ENCODE peak calls at places on chromosome 9, in four cellular contexts. I is GM06990, Q is endodermal cell, T is psoas muscle. E is an unnamed sample.

GRCh38 chr9:119284587-119285337 is 84.5 kb downstream of the BRINP1 start:
- DNase-seq in I (no peak), Q (no peak), T (no peak), E (no peak)

GRCh38 chr9:13899924-13900323 is 414.0 kb downstream of the NFIB start:
- DNase-seq in I (no peak), Q (no peak), T (no peak), E (no peak)

GRCh38 chr9:115167175-115167574 is 49.2 kb upstream of the TNC start:
- DNase-seq in I (no peak), Q (no peak), T (no peak), E (peak)

GRCh38 chr9:119418721-119419120 is 49.5 kb upstream of the BRINP1 start:
- DNase-seq in I (no peak), Q (no peak), T (no peak), E (no peak)

GRCh38 chr9:109159583-109159982 is 7.5 kb downstream of the FRRS1L start:
- DNase-seq in I (no peak), Q (no peak), T (no peak), E (no peak)

GRCh38 chr9:108867829-108868228 is 5.8 kb downstream of the ACTL7A start:
- DNase-seq in I (no peak), Q (no peak), T (no peak), E (no peak)

GRCh38 chr9:96688215-96688614 is 33.1 kb upstream of the PRXL2C start:
- DNase-seq in I (no peak), Q (no peak), T (no peak), E (no peak)

GRCh38 chr9:130940693-130941576 is 1.9 kb upstream of the FIBCD1 start:
- DNase-seq in I (peak), Q (peak), T (peak), E (peak)

GRCh38 chr9:133371261-133371711 is 4.6 kb downstream of the SURF4 start:
- DNase-seq in I (no peak), Q (no peak), T (no peak), E (no peak)

GRCh38 chr9:4287886-4288588 is 11.8 kb downstream of the GLIS3 start:
- DNase-seq in I (no peak), Q (no peak), T (no peak), E (no peak)

GRCh38 chr9:108803666-108804065 is 52.1 kb downstream of the ACTL7B start:
- DNase-seq in I (no peak), Q (no peak), T (no peak), E (no peak)

GRCh38 chr9:69421908-69422801 is 97.1 kb downstream of the ENTREP1 start:
- DNase-seq in I (no peak), Q (peak), T (peak), E (peak)

GRCh38 chr9:131443648-131444047 is 49.8 kb downstream of the PRRC2B start:
- DNase-seq in I (no peak), Q (no peak), T (no peak), E (no peak)

DNA sequence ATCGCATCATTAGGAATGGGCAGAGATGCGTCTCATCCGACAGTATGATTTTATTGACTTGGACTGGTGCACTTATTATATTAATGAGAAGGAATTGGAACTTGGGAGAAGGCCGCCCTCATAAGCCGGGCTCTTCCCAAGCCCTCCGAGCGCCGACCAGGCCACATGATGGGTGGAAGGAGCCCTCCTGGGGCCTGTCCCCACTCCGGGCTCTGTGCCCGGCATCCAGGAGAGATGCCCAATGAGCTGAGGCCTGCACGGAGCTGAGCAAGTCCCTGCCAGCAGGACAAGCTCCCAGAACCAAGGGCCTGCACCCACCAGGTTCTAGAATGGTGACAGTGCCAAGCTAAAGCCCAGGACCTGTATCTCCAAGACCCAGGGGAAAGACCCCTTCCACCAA is 71.6 kb downstream of the NEK6 start:
- DNase-seq in I (no peak), Q (no peak), T (no peak), E (no peak)
- H3K4me3 ChIP-seq in I (no peak), Q (no peak), T (no peak), E (no peak)

DNA sequence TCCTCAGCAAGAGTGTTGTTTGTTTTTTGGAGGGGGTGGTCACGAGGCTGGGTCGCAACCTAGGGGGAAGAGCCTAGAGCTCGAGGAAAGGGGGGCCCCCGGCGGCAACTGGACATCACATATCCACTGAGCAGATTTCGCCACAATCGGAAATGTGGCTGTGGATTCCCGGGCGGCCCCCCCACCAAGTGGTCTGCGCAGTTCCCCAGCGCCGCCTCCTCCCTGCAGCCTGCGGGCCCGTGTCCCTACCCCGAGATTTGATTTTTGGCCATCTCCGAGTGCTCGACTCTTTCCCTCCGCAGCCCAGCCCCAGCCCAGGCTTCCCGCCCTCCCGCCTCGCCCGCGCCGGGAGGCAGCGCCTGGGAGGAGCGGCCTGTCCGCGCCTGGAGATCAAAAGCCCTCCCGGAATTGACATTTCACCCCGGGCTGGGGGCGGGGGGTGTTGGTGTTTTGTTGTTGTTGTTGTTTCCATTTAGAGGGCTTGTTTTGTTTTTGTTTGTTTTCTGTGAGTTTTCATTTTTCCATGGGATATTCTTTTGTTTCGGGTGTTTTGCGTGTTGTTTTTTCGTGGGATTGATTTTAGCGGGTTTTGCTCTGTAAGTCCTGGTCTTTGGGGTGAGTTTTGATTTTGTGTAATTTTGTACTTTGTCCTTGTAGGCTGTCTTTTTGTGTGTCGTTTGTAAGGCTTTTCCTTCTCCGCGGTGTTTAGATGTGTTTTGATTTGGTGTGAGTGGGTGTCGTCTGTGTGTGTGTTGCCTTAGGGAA is 1.6 kb upstream of the PAX5 start:
- DNase-seq in I (peak), Q (peak), T (no peak), E (peak)
- H3K4me3 ChIP-seq in I (peak), Q (peak), T (no peak), E (no peak)

GRCh38 chr9:33024966-33025571 is at the start of gene DNAJA1:
- DNase-seq in I (peak), Q (peak), T (peak), E (peak)
- H3K4me3 ChIP-seq in I (peak), Q (peak), T (peak), E (peak)

GRCh38 chr9:37540634-37541033 is 35.5 kb downstream of the FBXO10 start:
- DNase-seq in I (no peak), Q (no peak), T (peak), E (no peak)

GRCh38 chr9:37538099-37538498 is 38.1 kb downstream of the FBXO10 start:
- DNase-seq in I (no peak), Q (no peak), T (no peak), E (no peak)

GRCh38 chr9:37541465-37541864 is 34.7 kb downstream of the FBXO10 start:
- DNase-seq in I (no peak), Q (no peak), T (no peak), E (no peak)

GRCh38 chr9:37542488-37542887 is 33.7 kb downstream of the FBXO10 start:
- DNase-seq in I (no peak), Q (no peak), T (no peak), E (no peak)

GRCh38 chr9:37539634-37540033 is 36.5 kb downstream of the FBXO10 start:
- DNase-seq in I (no peak), Q (no peak), T (no peak), E (no peak)
- H3K4me3 ChIP-seq in I (no peak), Q (no peak), T (no peak), E (no peak)